ENCODE peak calls at places on chromosomes 7 and 10, in eight cellular contexts. I is stimulated activated naive CD8-positive, alpha-beta T cell treated with anti-CD3 and anti-CD28 coated beads, Interleukin-15, amount 100 ng/mL, for 72 hours; U is HT1080; D is stimulated activated CD8-positive, alpha-beta memory T cell treated with anti-CD3 and anti-CD28 coated beads, Interleukin-2, amount 100 ng/mL, for 48 hours; J is HCT116; Q is GM12864; L is heart right ventricle; A is WERI-Rb-1. N is an unnamed sample.

GRCh38 chr10:102579206-102579790 is 65.0 kb upstream of the TRIM8 start:
- DNase-seq in I (no peak), U (no peak), D (no peak), J (no peak), Q (no peak), L (no peak), A (no peak), N (no peak)

GRCh38 chr7:88306590-88307048 is at the start of gene STEAP4:
- DNase-seq in I (no peak), U (no peak), D (no peak), J (peak; percentile 19), Q (no peak), L (peak; percentile 79), A (no peak), N (peak; percentile 93)

GRCh38 chr7:625376-625971 is 101.0 kb upstream of the DNAAF5 start:
- DNase-seq in I (no peak), U (no peak), D (no peak), J (no peak), Q (no peak), L (no peak), A (no peak), N (no peak)

GRCh38 chr10:129343141-129343540 is 123.9 kb upstream of the MGMT start:
- DNase-seq in I (no peak), U (no peak), D (no peak), J (no peak), Q (no peak), L (no peak), A (no peak), N (no peak)

GRCh38 chr10:114297136-114297705 is 58.2 kb downstream of the VWA2 start:
- DNase-seq in I (no peak), U (no peak), D (no peak), J (no peak), Q (no peak), L (no peak), A (no peak), N (no peak)

GRCh38 chr7:2863461-2864066 is 19.5 kb upstream of the GNA12 start:
- DNase-seq in I (peak; percentile 91), U (peak; percentile 99), D (peak; percentile 58), J (peak; percentile 69), Q (peak; percentile 88), L (peak; percentile 84), A (no peak), N (peak; percentile 88)

GRCh38 chr10:780536-781524 is 91.4 kb upstream of the DIP2C start:
- DNase-seq in I (no peak), U (no peak), D (no peak), J (no peak), Q (no peak), L (no peak), A (no peak), N (no peak)

GRCh38 chr7:83835424-83835823 is 186.5 kb upstream of the SEMA3E start:
- DNase-seq in I (no peak), U (no peak), D (no peak), J (no peak), Q (no peak), L (no peak), A (no peak), N (no peak)

GRCh38 chr10:126872135-126872534 is 33.1 kb upstream of the DOCK1 start:
- DNase-seq in I (no peak), U (no peak), D (no peak), J (no peak), Q (no peak), L (no peak), A (no peak), N (no peak)

GRCh38 chr7:130490888-130491771 is 755 bp upstream of the MEST start:
- DNase-seq in I (peak; percentile 57), U (no peak), D (peak; percentile 22), J (no peak), Q (no peak), L (peak; percentile 29), A (no peak), N (peak; percentile 53)

GRCh38 chr7:139570626-139571025 is 47.1 kb downstream of the CLEC2L start:
- DNase-seq in I (no peak), U (no peak), D (no peak), J (no peak), Q (no peak), L (no peak), A (no peak), N (no peak)

GRCh38 chr7:3243256-3243655 is 57.8 kb upstream of the SDK1 start:
- DNase-seq in I (no peak), U (no peak), D (no peak), J (no peak), Q (no peak), L (no peak), A (no peak), N (no peak)

GRCh38 chr10:32210306-32211045 is 136.5 kb downstream of the EPC1 start:
- DNase-seq in I (peak; percentile 18), U (peak; percentile 34), D (peak; percentile 5), J (peak; percentile 74), Q (no peak), L (peak; percentile 6), A (no peak), N (peak; percentile 59)

GRCh38 chr7:43260980-43261878 is 148.8 kb downstream of the HECW1 start:
- DNase-seq in I (peak; percentile 64), U (peak; percentile 73), D (peak; percentile 37), J (peak; percentile 79), Q (peak; percentile 35), L (peak; percentile 53), A (peak; percentile 84), N (peak; percentile 84)

GRCh38 chr10:123642697-123643096 is 23.5 kb upstream of the GPR26 start:
- DNase-seq in I (no peak), U (no peak), D (no peak), J (no peak), Q (no peak), L (no peak), A (no peak), N (no peak)

GRCh38 chr7:362416-363096 is 72.6 kb downstream of the FOXL3 start:
- DNase-seq in I (peak; percentile 53), U (no peak), D (no peak), J (no peak), Q (no peak), L (no peak), A (no peak), N (peak; percentile 14)

GRCh38 chr7:157526604-157527003 is 189.8 kb downstream of the DNAJB6 start:
- DNase-seq in I (peak; percentile 2), U (no peak), D (no peak), J (no peak), Q (no peak), L (no peak), A (no peak), N (no peak)